ENCODE peak calls at places on chromosome 18, in ten cellular contexts. One of them, this sample, is unnamed.
A peak's percentile ranks its signal among the peaks of the same experiment; 100 is the strongest.

GRCh38 chr18:58556333-58557012 is 72.4 kb downstream of the ALPK2 start:
- DNase-seq in AG04450: no peak
- DNase-seq in mammary epithelial cell: no peak
- DNase-seq in chondrocyte: no peak
- DNase-seq in lower lobe of right lung: no peak
- DNase-seq in activated naive CD4-positive, alpha-beta T cell treated with anti-CD3 and anti-CD28 coated beads for 36 hours: no peak
- DNase-seq in NCI-H1092 treated with DMSO at 0.1 percent for 48 hours: no peak
- DNase-seq in IMR-90: no peak
- DNase-seq in NCI-H524: peak; percentile 66
- DNase-seq in left cardiac atrium: peak; percentile 72
- DNase-seq in this sample: no peak

GRCh38 chr18:77044866-77045664 is 87.5 kb downstream of the MBP start:
- DNase-seq in AG04450: no peak
- DNase-seq in mammary epithelial cell: no peak
- DNase-seq in chondrocyte: no peak
- DNase-seq in lower lobe of right lung: no peak
- DNase-seq in activated naive CD4-positive, alpha-beta T cell treated with anti-CD3 and anti-CD28 coated beads for 36 hours: no peak
- DNase-seq in NCI-H1092 treated with DMSO at 0.1 percent for 48 hours: no peak
- DNase-seq in IMR-90: no peak
- DNase-seq in NCI-H524: no peak
- DNase-seq in left cardiac atrium: no peak
- DNase-seq in this sample: no peak

GRCh38 chr18:22314001-22314400 is 103.7 kb downstream of the CTAGE1 start:
- DNase-seq in AG04450: peak; percentile 20
- DNase-seq in mammary epithelial cell: no peak
- DNase-seq in chondrocyte: no peak
- DNase-seq in lower lobe of right lung: no peak
- DNase-seq in activated naive CD4-positive, alpha-beta T cell treated with anti-CD3 and anti-CD28 coated beads for 36 hours: no peak
- DNase-seq in NCI-H1092 treated with DMSO at 0.1 percent for 48 hours: no peak
- DNase-seq in IMR-90: peak; percentile 83
- DNase-seq in NCI-H524: no peak
- DNase-seq in left cardiac atrium: no peak
- DNase-seq in this sample: no peak

GRCh38 chr18:25349131-25349925 is 2.6 kb downstream of the ZNF521 start:
- DNase-seq in AG04450: peak; percentile 6
- DNase-seq in mammary epithelial cell: no peak
- DNase-seq in chondrocyte: no peak
- DNase-seq in lower lobe of right lung: peak; percentile 45
- DNase-seq in activated naive CD4-positive, alpha-beta T cell treated with anti-CD3 and anti-CD28 coated beads for 36 hours: no peak
- DNase-seq in NCI-H1092 treated with DMSO at 0.1 percent for 48 hours: no peak
- DNase-seq in IMR-90: peak; percentile 69
- DNase-seq in NCI-H524: peak; percentile 6
- DNase-seq in left cardiac atrium: peak; percentile 58
- DNase-seq in this sample: no peak

GRCh38 chr18:77733292-77733903 is 483.8 kb downstream of the GALR1 start:
- DNase-seq in AG04450: no peak
- DNase-seq in mammary epithelial cell: no peak
- DNase-seq in chondrocyte: no peak
- DNase-seq in lower lobe of right lung: no peak
- DNase-seq in activated naive CD4-positive, alpha-beta T cell treated with anti-CD3 and anti-CD28 coated beads for 36 hours: no peak
- DNase-seq in NCI-H1092 treated with DMSO at 0.1 percent for 48 hours: no peak
- DNase-seq in IMR-90: no peak
- DNase-seq in NCI-H524: no peak
- DNase-seq in left cardiac atrium: no peak
- DNase-seq in this sample: no peak

GRCh38 chr18:76484749-76485387 is 10.2 kb downstream of the ZNF516 start:
- DNase-seq in AG04450: no peak
- DNase-seq in mammary epithelial cell: no peak
- DNase-seq in chondrocyte: no peak
- DNase-seq in lower lobe of right lung: no peak
- DNase-seq in activated naive CD4-positive, alpha-beta T cell treated with anti-CD3 and anti-CD28 coated beads for 36 hours: no peak
- DNase-seq in NCI-H1092 treated with DMSO at 0.1 percent for 48 hours: no peak
- DNase-seq in IMR-90: no peak
- DNase-seq in NCI-H524: no peak
- DNase-seq in left cardiac atrium: no peak
- DNase-seq in this sample: no peak

GRCh38 chr18:45962461-45962860 is 4.7 kb downstream of the EPG5 start:
- DNase-seq in AG04450: no peak
- DNase-seq in mammary epithelial cell: peak; percentile 71
- DNase-seq in chondrocyte: no peak
- DNase-seq in lower lobe of right lung: no peak
- DNase-seq in activated naive CD4-positive, alpha-beta T cell treated with anti-CD3 and anti-CD28 coated beads for 36 hours: peak; percentile 62
- DNase-seq in NCI-H1092 treated with DMSO at 0.1 percent for 48 hours: no peak
- DNase-seq in IMR-90: peak; percentile 77
- DNase-seq in NCI-H524: no peak
- DNase-seq in left cardiac atrium: no peak
- DNase-seq in this sample: peak; percentile 30

GRCh38 chr18:7158201-7158600 is 40.6 kb upstream of the LAMA1 start:
- DNase-seq in AG04450: peak; percentile 20
- DNase-seq in mammary epithelial cell: no peak
- DNase-seq in chondrocyte: no peak
- DNase-seq in lower lobe of right lung: no peak
- DNase-seq in activated naive CD4-positive, alpha-beta T cell treated with anti-CD3 and anti-CD28 coated beads for 36 hours: no peak
- DNase-seq in NCI-H1092 treated with DMSO at 0.1 percent for 48 hours: no peak
- DNase-seq in IMR-90: peak; percentile 79
- DNase-seq in NCI-H524: no peak
- DNase-seq in left cardiac atrium: no peak
- DNase-seq in this sample: no peak

GRCh38 chr18:23071285-23071684 is 64.0 kb upstream of the CABLES1 start:
- DNase-seq in AG04450: no peak
- DNase-seq in mammary epithelial cell: peak; percentile 11
- DNase-seq in chondrocyte: no peak
- DNase-seq in lower lobe of right lung: peak; percentile 74
- DNase-seq in activated naive CD4-positive, alpha-beta T cell treated with anti-CD3 and anti-CD28 coated beads for 36 hours: peak; percentile 90
- DNase-seq in NCI-H1092 treated with DMSO at 0.1 percent for 48 hours: no peak
- DNase-seq in IMR-90: peak; percentile 72
- DNase-seq in NCI-H524: no peak
- DNase-seq in left cardiac atrium: peak; percentile 27
- DNase-seq in this sample: peak; percentile 79

GRCh38 chr18:2482711-2483475 is 88.4 kb downstream of the METTL4 start:
- DNase-seq in AG04450: no peak
- DNase-seq in mammary epithelial cell: no peak
- DNase-seq in chondrocyte: no peak
- DNase-seq in lower lobe of right lung: no peak
- DNase-seq in activated naive CD4-positive, alpha-beta T cell treated with anti-CD3 and anti-CD28 coated beads for 36 hours: no peak
- DNase-seq in NCI-H1092 treated with DMSO at 0.1 percent for 48 hours: no peak
- DNase-seq in IMR-90: no peak
- DNase-seq in NCI-H524: peak; percentile 2
- DNase-seq in left cardiac atrium: no peak
- DNase-seq in this sample: no peak

GRCh38 chr18:46148810-46149209 is 44.6 kb downstream of the HAUS1 start:
- DNase-seq in AG04450: no peak
- DNase-seq in mammary epithelial cell: peak; percentile 42
- DNase-seq in chondrocyte: no peak
- DNase-seq in lower lobe of right lung: no peak
- DNase-seq in activated naive CD4-positive, alpha-beta T cell treated with anti-CD3 and anti-CD28 coated beads for 36 hours: peak; percentile 70
- DNase-seq in NCI-H1092 treated with DMSO at 0.1 percent for 48 hours: peak; percentile 73
- DNase-seq in IMR-90: peak; percentile 59
- DNase-seq in NCI-H524: peak; percentile 72
- DNase-seq in left cardiac atrium: no peak
- DNase-seq in this sample: no peak

GRCh38 chr18:50287028-50287440 is 458 bp downstream of the CXXC1 start:
- DNase-seq in AG04450: no peak
- DNase-seq in mammary epithelial cell: no peak
- DNase-seq in chondrocyte: no peak
- DNase-seq in lower lobe of right lung: no peak
- DNase-seq in activated naive CD4-positive, alpha-beta T cell treated with anti-CD3 and anti-CD28 coated beads for 36 hours: peak; percentile 20
- DNase-seq in NCI-H1092 treated with DMSO at 0.1 percent for 48 hours: peak; percentile 33
- DNase-seq in IMR-90: no peak
- DNase-seq in NCI-H524: peak; percentile 59
- DNase-seq in left cardiac atrium: peak; percentile 34
- DNase-seq in this sample: no peak

GRCh38 chr18:28078298-28078697 is 98.6 kb downstream of the CDH2 start:
- DNase-seq in AG04450: no peak
- DNase-seq in mammary epithelial cell: no peak
- DNase-seq in chondrocyte: no peak
- DNase-seq in lower lobe of right lung: no peak
- DNase-seq in activated naive CD4-positive, alpha-beta T cell treated with anti-CD3 and anti-CD28 coated beads for 36 hours: no peak
- DNase-seq in NCI-H1092 treated with DMSO at 0.1 percent for 48 hours: no peak
- DNase-seq in IMR-90: no peak
- DNase-seq in NCI-H524: no peak
- DNase-seq in left cardiac atrium: no peak
- DNase-seq in this sample: no peak

GRCh38 chr18:56460590-56460989 is 177.8 kb downstream of the TXNL1 start:
- DNase-seq in AG04450: no peak
- DNase-seq in mammary epithelial cell: no peak
- DNase-seq in chondrocyte: no peak
- DNase-seq in lower lobe of right lung: no peak
- DNase-seq in activated naive CD4-positive, alpha-beta T cell treated with anti-CD3 and anti-CD28 coated beads for 36 hours: no peak
- DNase-seq in NCI-H1092 treated with DMSO at 0.1 percent for 48 hours: no peak
- DNase-seq in IMR-90: no peak
- DNase-seq in NCI-H524: no peak
- DNase-seq in left cardiac atrium: no peak
- DNase-seq in this sample: no peak

GRCh38 chr18:9851511-9851910 is 34.3 kb upstream of the TXNDC2 start:
- DNase-seq in AG04450: no peak
- DNase-seq in mammary epithelial cell: no peak
- DNase-seq in chondrocyte: no peak
- DNase-seq in lower lobe of right lung: peak; percentile 67
- DNase-seq in activated naive CD4-positive, alpha-beta T cell treated with anti-CD3 and anti-CD28 coated beads for 36 hours: no peak
- DNase-seq in NCI-H1092 treated with DMSO at 0.1 percent for 48 hours: no peak
- DNase-seq in IMR-90: no peak
- DNase-seq in NCI-H524: no peak
- DNase-seq in left cardiac atrium: no peak
- DNase-seq in this sample: no peak

GRCh38 chr18:2313332-2313731 is 258.0 kb downstream of the METTL4 start:
- DNase-seq in AG04450: no peak
- DNase-seq in mammary epithelial cell: no peak
- DNase-seq in chondrocyte: no peak
- DNase-seq in lower lobe of right lung: no peak
- DNase-seq in activated naive CD4-positive, alpha-beta T cell treated with anti-CD3 and anti-CD28 coated beads for 36 hours: no peak
- DNase-seq in NCI-H1092 treated with DMSO at 0.1 percent for 48 hours: no peak
- DNase-seq in IMR-90: no peak
- DNase-seq in NCI-H524: no peak
- DNase-seq in left cardiac atrium: no peak
- DNase-seq in this sample: no peak

GRCh38 chr18:27844416-27844792 is 332.5 kb downstream of the CDH2 start:
- DNase-seq in AG04450: no peak
- DNase-seq in mammary epithelial cell: peak; percentile 45
- DNase-seq in chondrocyte: no peak
- DNase-seq in lower lobe of right lung: no peak
- DNase-seq in activated naive CD4-positive, alpha-beta T cell treated with anti-CD3 and anti-CD28 coated beads for 36 hours: no peak
- DNase-seq in NCI-H1092 treated with DMSO at 0.1 percent for 48 hours: no peak
- DNase-seq in IMR-90: peak; percentile 22
- DNase-seq in NCI-H524: no peak
- DNase-seq in left cardiac atrium: no peak
- DNase-seq in this sample: no peak

GRCh38 chr18:68944330-68944729 is 146.4 kb downstream of the CCDC102B start:
- DNase-seq in AG04450: no peak
- DNase-seq in mammary epithelial cell: no peak
- DNase-seq in chondrocyte: no peak
- DNase-seq in lower lobe of right lung: no peak
- DNase-seq in activated naive CD4-positive, alpha-beta T cell treated with anti-CD3 and anti-CD28 coated beads for 36 hours: no peak
- DNase-seq in NCI-H1092 treated with DMSO at 0.1 percent for 48 hours: no peak
- DNase-seq in IMR-90: no peak
- DNase-seq in NCI-H524: peak; percentile 9
- DNase-seq in left cardiac atrium: no peak
- DNase-seq in this sample: no peak

GRCh38 chr18:50934545-50935211 is 33.2 kb upstream of the ELAC1 start:
- DNase-seq in AG04450: no peak
- DNase-seq in mammary epithelial cell: no peak
- DNase-seq in chondrocyte: no peak
- DNase-seq in lower lobe of right lung: no peak
- DNase-seq in activated naive CD4-positive, alpha-beta T cell treated with anti-CD3 and anti-CD28 coated beads for 36 hours: no peak
- DNase-seq in NCI-H1092 treated with DMSO at 0.1 percent for 48 hours: no peak
- DNase-seq in IMR-90: no peak
- DNase-seq in NCI-H524: no peak
- DNase-seq in left cardiac atrium: no peak
- DNase-seq in this sample: no peak

GRCh38 chr18:75213610-75214009 is 3.0 kb downstream of the TSHZ1 start:
- DNase-seq in AG04450: no peak
- DNase-seq in mammary epithelial cell: no peak
- DNase-seq in chondrocyte: no peak
- DNase-seq in lower lobe of right lung: no peak
- DNase-seq in activated naive CD4-positive, alpha-beta T cell treated with anti-CD3 and anti-CD28 coated beads for 36 hours: no peak
- DNase-seq in NCI-H1092 treated with DMSO at 0.1 percent for 48 hours: peak; percentile 90
- DNase-seq in IMR-90: peak; percentile 36
- DNase-seq in NCI-H524: peak; percentile 75
- DNase-seq in left cardiac atrium: no peak
- DNase-seq in this sample: no peak

GRCh38 chr18:12014091-12014490 is 32.8 kb downstream of the IMPA2 start:
- DNase-seq in AG04450: no peak
- DNase-seq in mammary epithelial cell: no peak
- DNase-seq in chondrocyte: peak; percentile 64
- DNase-seq in lower lobe of right lung: peak; percentile 34
- DNase-seq in activated naive CD4-positive, alpha-beta T cell treated with anti-CD3 and anti-CD28 coated beads for 36 hours: no peak
- DNase-seq in NCI-H1092 treated with DMSO at 0.1 percent for 48 hours: no peak
- DNase-seq in IMR-90: no peak
- DNase-seq in NCI-H524: no peak
- DNase-seq in left cardiac atrium: no peak
- DNase-seq in this sample: no peak

GRCh38 chr18:75504469-75504868 is 77.0 kb upstream of the SMIM21 start:
- DNase-seq in AG04450: no peak
- DNase-seq in mammary epithelial cell: no peak
- DNase-seq in chondrocyte: no peak
- DNase-seq in lower lobe of right lung: no peak
- DNase-seq in activated naive CD4-positive, alpha-beta T cell treated with anti-CD3 and anti-CD28 coated beads for 36 hours: no peak
- DNase-seq in NCI-H1092 treated with DMSO at 0.1 percent for 48 hours: no peak
- DNase-seq in IMR-90: no peak
- DNase-seq in NCI-H524: no peak
- DNase-seq in left cardiac atrium: no peak
- DNase-seq in this sample: no peak

GRCh38 chr18:5295231-5295920 is at the start of gene ZBTB14:
- DNase-seq in AG04450: no peak
- DNase-seq in mammary epithelial cell: peak; percentile 35
- DNase-seq in chondrocyte: no peak
- DNase-seq in lower lobe of right lung: peak; percentile 83
- DNase-seq in activated naive CD4-positive, alpha-beta T cell treated with anti-CD3 and anti-CD28 coated beads for 36 hours: peak; percentile 71
- DNase-seq in NCI-H1092 treated with DMSO at 0.1 percent for 48 hours: peak; percentile 34
- DNase-seq in IMR-90: peak; percentile 54
- DNase-seq in NCI-H524: peak; percentile 62
- DNase-seq in left cardiac atrium: peak; percentile 71
- DNase-seq in this sample: no peak

GRCh38 chr18:32771871-32772499 is 838 bp downstream of the KLHL14 start:
- DNase-seq in AG04450: no peak
- DNase-seq in mammary epithelial cell: no peak
- DNase-seq in chondrocyte: no peak
- DNase-seq in lower lobe of right lung: no peak
- DNase-seq in activated naive CD4-positive, alpha-beta T cell treated with anti-CD3 and anti-CD28 coated beads for 36 hours: no peak
- DNase-seq in NCI-H1092 treated with DMSO at 0.1 percent for 48 hours: peak; percentile 49
- DNase-seq in IMR-90: no peak
- DNase-seq in NCI-H524: peak; percentile 18
- DNase-seq in left cardiac atrium: no peak
- DNase-seq in this sample: no peak

GRCh38 chr18:14941256-14941655 is 193.3 kb downstream of the ANKRD30B start:
- DNase-seq in AG04450: no peak
- DNase-seq in mammary epithelial cell: no peak
- DNase-seq in chondrocyte: no peak
- DNase-seq in lower lobe of right lung: no peak
- DNase-seq in activated naive CD4-positive, alpha-beta T cell treated with anti-CD3 and anti-CD28 coated beads for 36 hours: no peak
- DNase-seq in NCI-H1092 treated with DMSO at 0.1 percent for 48 hours: no peak
- DNase-seq in IMR-90: no peak
- DNase-seq in NCI-H524: no peak
- DNase-seq in left cardiac atrium: no peak
- DNase-seq in this sample: no peak

GRCh38 chr18:46152436-46152807 is 48.2 kb downstream of the HAUS1 start:
- DNase-seq in AG04450: no peak
- DNase-seq in mammary epithelial cell: peak; percentile 81
- DNase-seq in chondrocyte: no peak
- DNase-seq in lower lobe of right lung: peak; percentile 53
- DNase-seq in activated naive CD4-positive, alpha-beta T cell treated with anti-CD3 and anti-CD28 coated beads for 36 hours: no peak
- DNase-seq in NCI-H1092 treated with DMSO at 0.1 percent for 48 hours: peak; percentile 95
- DNase-seq in IMR-90: peak; percentile 83
- DNase-seq in NCI-H524: peak; percentile 71
- DNase-seq in left cardiac atrium: peak; percentile 56
- DNase-seq in this sample: no peak

GRCh38 chr18:21980744-21981143 is 188.6 kb upstream of the GATA6 start:
- DNase-seq in AG04450: no peak
- DNase-seq in mammary epithelial cell: no peak
- DNase-seq in chondrocyte: no peak
- DNase-seq in lower lobe of right lung: no peak
- DNase-seq in activated naive CD4-positive, alpha-beta T cell treated with anti-CD3 and anti-CD28 coated beads for 36 hours: no peak
- DNase-seq in NCI-H1092 treated with DMSO at 0.1 percent for 48 hours: no peak
- DNase-seq in IMR-90: no peak
- DNase-seq in NCI-H524: no peak
- DNase-seq in left cardiac atrium: no peak
- DNase-seq in this sample: no peak

GRCh38 chr18:32175265-32175664 is 14.6 kb upstream of the MEP1B start:
- DNase-seq in AG04450: no peak
- DNase-seq in mammary epithelial cell: no peak
- DNase-seq in chondrocyte: no peak
- DNase-seq in lower lobe of right lung: no peak
- DNase-seq in activated naive CD4-positive, alpha-beta T cell treated with anti-CD3 and anti-CD28 coated beads for 36 hours: no peak
- DNase-seq in NCI-H1092 treated with DMSO at 0.1 percent for 48 hours: peak; percentile 94
- DNase-seq in IMR-90: no peak
- DNase-seq in NCI-H524: no peak
- DNase-seq in left cardiac atrium: no peak
- DNase-seq in this sample: no peak